ENCODE peak calls at places on chromosomes 1 and 21, in seven cellular contexts. Y is heart right ventricle, S is PC-9, T is esophagus squamous epithelium, J is cardiac muscle cell, B is K562, K is GM23248. N is an unnamed sample. For H3K4me1 and H3K9me3, the result is how much of the 10 kb centered on the place peaks cover.

GRCh38 chr1:98429851-98430496 is 231.5 kb upstream of the SNX7 start:
- DNase-seq in Y (no peak), S (no peak), T (no peak), J (no peak), B (no peak), K (no peak), N (no peak)

GRCh38 chr1:29504266-29504665 is 267.9 kb downstream of the PTPRU start:
- DNase-seq in Y (no peak), S (no peak), T (no peak), J (no peak), B (no peak), K (peak), N (no peak)

GRCh38 chr1:9375912-9376311 is 83.2 kb downstream of the SPSB1 start:
- DNase-seq in Y (peak), S (no peak), T (no peak), J (no peak), B (no peak), K (no peak), N (no peak)

GRCh38 chr1:160167580-160167979 is 16.2 kb downstream of the ATP1A4 start:
- DNase-seq in Y (no peak), S (no peak), T (no peak), J (no peak), B (no peak), K (peak), N (no peak)

GRCh38 chr1:207902566-207902965 is 8.4 kb downstream of the CD34 start:
- DNase-seq in Y (no peak), S (no peak), T (no peak), J (no peak), B (no peak), K (no peak), N (no peak)

GRCh38 chr1:4837201-4837600 is 182.8 kb downstream of the AJAP1 start:
- DNase-seq in Y (no peak), S (no peak), T (no peak), J (no peak), B (no peak), K (no peak), N (no peak)

GRCh38 chr1:222711319-222712252 is 705 bp downstream of the AIDA start:
- DNase-seq in Y (peak), S (peak), T (peak), J (peak), B (peak), K (peak), N (peak)

GRCh38 chr1:188872376-188872775 is 1605.3 kb downstream of the BRINP3 start:
- DNase-seq in Y (no peak), S (no peak), T (no peak), J (no peak), B (no peak), K (no peak), N (no peak)

GRCh38 chr21:37558676-37559204 is 192.2 kb downstream of the DYRK1A start:
- DNase-seq in Y (no peak), S (no peak), T (no peak), J (no peak), B (peak), K (no peak), N (no peak)

GRCh38 chr1:8497196-8497878 is 179.4 kb downstream of the SLC45A1 start:
- DNase-seq in Y (no peak), S (no peak), T (no peak), J (no peak), B (no peak), K (peak), N (no peak)

GRCh38 chr1:25819496-25820246 is at the start of gene MTFR1L:
- DNase-seq in Y (peak), S (peak), T (peak), J (peak), B (peak), K (peak), N (peak)

GRCh38 chr1:116325922-116326321 is 47.1 kb upstream of the ATP1A1 start:
- DNase-seq in Y (no peak), S (no peak), T (no peak), J (no peak), B (no peak), K (no peak), N (no peak)

GRCh38 chr1:17119076-17119743 is at the start of gene PADI2:
- DNase-seq in Y (peak), S (peak), T (no peak), J (peak), B (peak), K (peak), N (no peak)

GRCh38 chr1:1985375-1986050 is 18.1 kb downstream of the CFAP74 start:
- DNase-seq in Y (no peak), S (no peak), T (no peak), J (no peak), B (no peak), K (no peak), N (no peak)

GRCh38 chr1:166013232-166013631 is 153.6 kb downstream of the FAM78B start:
- DNase-seq in Y (no peak), S (no peak), T (no peak), J (no peak), B (no peak), K (no peak), N (no peak)

GRCh38 chr1:204285438-204286322 is 71.9 kb upstream of the GOLT1A start:
- DNase-seq in Y (no peak), S (no peak), T (no peak), J (no peak), B (no peak), K (no peak), N (no peak)

GRCh38 chr21:42666023-42666747 is 12.8 kb downstream of the PDE9A start:
- DNase-seq in Y (no peak), S (no peak), T (no peak), J (no peak), B (peak), K (peak), N (peak)

GRCh38 chr1:145872421-145872891 is 13.2 kb downstream of the ANKRD35 start:
- DNase-seq in Y (peak), S (no peak), T (no peak), J (no peak), B (no peak), K (peak), N (no peak)

GRCh38 chr1:224271106-224271505 is 58.9 kb downstream of the NVL start:
- DNase-seq in Y (no peak), S (no peak), T (no peak), J (no peak), B (no peak), K (no peak), N (no peak)

GRCh38 chr1:15384301-15384901 is 25.3 kb upstream of the EFHD2 start:
- DNase-seq in Y (no peak), S (no peak), T (no peak), J (no peak), B (peak), K (no peak), N (no peak)

DNA sequence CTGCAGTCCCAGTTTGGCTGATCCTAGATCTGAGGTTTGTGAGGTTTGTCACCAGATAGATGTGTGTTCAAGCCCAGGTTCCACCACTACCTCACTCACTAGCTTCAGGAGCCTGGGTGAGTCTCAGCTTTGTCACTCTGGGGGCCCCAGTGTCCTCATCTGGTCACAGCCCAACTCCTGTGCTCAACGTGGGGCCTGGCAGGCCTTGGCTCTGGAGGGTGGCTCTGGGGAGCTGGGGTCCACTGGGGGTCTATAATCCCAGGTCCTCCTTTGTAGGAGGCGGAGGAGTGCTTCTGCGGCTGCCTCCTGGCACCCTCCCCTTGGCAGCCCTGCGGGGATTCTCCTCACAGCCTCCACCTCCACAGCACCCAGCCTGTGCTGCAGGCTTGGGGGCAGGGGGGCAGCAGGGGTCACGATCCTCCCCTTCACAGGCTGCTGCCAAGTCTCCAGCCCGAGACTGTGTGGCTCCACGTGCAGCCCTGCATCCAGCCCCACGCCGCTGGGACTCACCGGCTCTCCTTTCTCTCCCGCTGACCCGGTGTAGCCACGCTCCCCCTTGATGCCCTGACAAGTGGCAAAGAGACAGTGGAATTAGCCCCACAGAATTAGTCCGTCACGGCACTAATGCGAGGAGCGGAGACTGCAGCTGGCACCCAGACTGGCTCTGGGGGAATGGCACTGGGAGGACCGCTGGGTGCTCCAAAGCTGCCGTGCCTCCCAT is 22.5 kb upstream of the PEF1 start:
- DNase-seq in Y (no peak), S (no peak), T (no peak), J (no peak), B (no peak), K (no peak), N (no peak)
- H3K4me1 ChIP-seq in Y (under half), S (under half), T (under half), J (under half), B (under half), K (under half), N (under half)

GRCh38 chr1:30532621-30533020 is 190.8 kb downstream of the MATN1 start:
- DNase-seq in Y (no peak), S (no peak), T (no peak), J (no peak), B (no peak), K (no peak), N (no peak)
- H3K4me3 ChIP-seq in Y (no peak), S (no peak), T (no peak), J (no peak), B (no peak), K (no peak), N (no peak)

DNA sequence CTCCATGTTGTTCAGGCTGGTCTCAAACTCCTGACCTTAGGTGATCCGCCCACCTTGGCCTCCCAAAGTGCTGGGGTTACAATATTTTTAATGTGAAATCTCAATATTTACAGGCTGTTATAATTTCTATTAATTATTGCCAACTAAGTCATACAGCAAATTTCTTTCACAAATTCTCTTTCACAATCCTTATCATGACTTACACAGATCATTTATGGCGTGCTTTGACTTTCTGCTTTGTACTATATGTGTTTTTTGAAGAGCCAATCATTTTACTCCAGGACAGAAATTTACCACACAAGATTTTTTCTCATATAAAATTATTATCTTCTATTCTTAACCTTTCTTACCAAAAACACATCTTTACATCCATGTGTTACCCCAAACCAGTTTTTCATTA is 1729.9 kb downstream of the NCAM2 start:
- DNase-seq in Y (no peak), S (no peak), T (no peak), J (no peak), B (no peak), K (no peak), N (no peak)
- H3K9me3 ChIP-seq in Y (under half), S (under half), T (under half), J (under half), B (under half), K (under half), N (under half)

GRCh38 chr1:3114846-3115245 is 45.8 kb downstream of the PRDM16 start:
- DNase-seq in Y (no peak), S (no peak), T (no peak), J (no peak), B (no peak), K (no peak), N (no peak)
- H3K4me1 ChIP-seq in Y (under half), S (under half), T (under half), J (under half), B (under half), K (under half), N (under half)

GRCh38 chr1:40384887-40385286 is 11.4 kb downstream of the SMAP2 start:
- DNase-seq in Y (no peak), S (no peak), T (no peak), J (no peak), B (no peak), K (no peak), N (no peak)

GRCh38 chr1:40384413-40384762 is 10.9 kb downstream of the SMAP2 start:
- DNase-seq in Y (no peak), S (no peak), T (no peak), J (no peak), B (no peak), K (no peak), N (no peak)

GRCh38 chr1:40385437-40386310 is 12.1 kb downstream of the SMAP2 start:
- DNase-seq in Y (no peak), S (no peak), T (no peak), J (no peak), B (no peak), K (no peak), N (peak)

GRCh38 chr1:40386311-40386778 is 12.8 kb downstream of the SMAP2 start:
- DNase-seq in Y (no peak), S (no peak), T (no peak), J (no peak), B (no peak), K (no peak), N (no peak)

DNA sequence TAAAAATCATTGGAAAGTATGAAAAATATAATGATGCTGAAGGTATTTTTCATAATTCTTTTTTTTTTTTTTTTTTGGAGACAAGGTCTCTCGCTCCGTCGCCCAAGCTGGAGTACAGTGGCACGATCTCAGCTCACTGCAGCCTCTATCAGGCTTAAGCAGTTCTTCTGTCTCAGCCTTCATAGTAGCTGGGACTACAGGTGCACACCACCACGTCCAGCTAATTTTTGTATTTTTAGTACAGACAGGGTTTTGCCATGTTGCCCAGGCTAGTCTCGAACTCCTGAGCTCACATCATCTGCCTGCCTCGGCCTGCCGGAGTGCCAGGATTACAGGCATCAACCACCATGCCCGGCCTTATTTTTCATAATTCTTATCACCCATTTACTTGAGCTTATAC is 13.3 kb downstream of the SMAP2 start:
- DNase-seq in Y (no peak), S (no peak), T (no peak), J (no peak), B (no peak), K (no peak), N (no peak)
- H3K4me3 ChIP-seq in Y (no peak), S (no peak), T (no peak), J (no peak), B (no peak), K (no peak), N (no peak)

GRCh38 chr1:194044892-194045291 is 858.5 kb upstream of the B3GALT2 start:
- DNase-seq in Y (no peak), S (no peak), T (no peak), J (no peak), B (no peak), K (no peak), N (peak)

GRCh38 chr1:194045416-194045815 is 859.0 kb upstream of the B3GALT2 start:
- DNase-seq in Y (no peak), S (no peak), T (no peak), J (no peak), B (no peak), K (no peak), N (no peak)

GRCh38 chr1:194043984-194044755 is 857.8 kb upstream of the B3GALT2 start:
- DNase-seq in Y (no peak), S (no peak), T (no peak), J (no peak), B (no peak), K (no peak), N (no peak)

GRCh38 chr1:194033646-194034045 is 847.2 kb upstream of the B3GALT2 start:
- DNase-seq in Y (no peak), S (no peak), T (no peak), J (no peak), B (no peak), K (no peak), N (no peak)

DNA sequence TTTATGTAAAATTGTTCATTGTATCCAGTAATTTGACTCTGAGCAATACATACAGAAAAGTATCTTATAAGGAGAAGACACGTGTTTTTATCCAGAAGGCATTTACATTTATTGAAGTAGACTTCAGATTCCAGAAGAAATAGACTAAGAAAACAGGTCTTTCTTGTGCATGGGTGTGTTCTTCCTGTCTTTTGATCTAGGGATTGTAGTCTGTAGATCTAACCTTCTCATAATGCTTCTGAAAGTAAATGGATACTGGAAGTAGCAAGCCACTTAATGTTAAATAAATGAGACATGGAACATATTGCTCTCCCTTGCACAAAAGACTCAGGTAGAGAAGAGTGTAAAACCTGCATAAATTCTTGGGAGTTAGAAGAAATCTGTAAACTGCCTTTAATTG is 853.2 kb upstream of the B3GALT2 start:
- DNase-seq in Y (no peak), S (no peak), T (no peak), J (no peak), B (no peak), K (no peak), N (no peak)
- H3K9me3 ChIP-seq in Y (under half), S (under half), T (under half), J (under half), B (under half), K (under half), N (under half)

GRCh38 chr1:46181343-46182260 is 5.3 kb upstream of the P3R3URF start:
- DNase-seq in Y (no peak), S (peak), T (no peak), J (no peak), B (no peak), K (peak), N (no peak)
- H3K4me1 ChIP-seq in Y (under half), S (half or more), T (under half), J (under half), B (under half), K (under half), N (under half)

GRCh38 chr1:157438236-157439012 is 113.9 kb downstream of the FCRL5 start:
- DNase-seq in Y (no peak), S (no peak), T (no peak), J (no peak), B (no peak), K (peak), N (no peak)
- H3K4me3 ChIP-seq in Y (no peak), S (no peak), T (no peak), J (no peak), B (no peak), K (no peak), N (no peak)

GRCh38 chr1:152747831-152748230 is 10.0 kb upstream of the KPRP start:
- DNase-seq in Y (no peak), S (no peak), T (no peak), J (no peak), B (no peak), K (peak), N (no peak)
- H3K9me3 ChIP-seq in Y (under half), S (under half), T (under half), J (under half), B (under half), K (under half), N (under half)

GRCh38 chr1:111971396-111971795 is 18.1 kb downstream of the KCND3 start:
- DNase-seq in Y (no peak), S (no peak), T (no peak), J (no peak), B (no peak), K (no peak), N (no peak)

GRCh38 chr1:111968511-111968910 is 21.0 kb downstream of the KCND3 start:
- DNase-seq in Y (no peak), S (no peak), T (no peak), J (no peak), B (no peak), K (no peak), N (no peak)

GRCh38 chr1:111965781-111966453 is 23.6 kb downstream of the KCND3 start:
- DNase-seq in Y (no peak), S (no peak), T (no peak), J (no peak), B (no peak), K (no peak), N (no peak)

GRCh38 chr1:111967067-111967690 is 22.3 kb downstream of the KCND3 start:
- DNase-seq in Y (no peak), S (no peak), T (no peak), J (peak), B (no peak), K (no peak), N (no peak)

GRCh38 chr1:111967886-111968285 is 21.6 kb downstream of the KCND3 start:
- DNase-seq in Y (no peak), S (no peak), T (no peak), J (no peak), B (no peak), K (no peak), N (no peak)
- H3K4me1 ChIP-seq in Y (under half), S (under half), T (under half), J (under half), B (under half), K (under half), N (under half)